ENCODE peak calls at places on chromosomes 7 and 10, in five cellular contexts. W is left lung, O is cardiac muscle cell, L is spleen, H is neural progenitor cell. M is an unnamed sample.

GRCh38 chr10:111648046-111648445 is 535.5 kb downstream of the GPAM start:
- DNase-seq in L (no peak), H (no peak), O (no peak), W (no peak), M (no peak)

GRCh38 chr7:49776994-49777393 is 3.6 kb downstream of the VWC2 start:
- DNase-seq in L (no peak), W (no peak), H (peak), O (no peak), M (no peak)

GRCh38 chr10:14476641-14477407 is 146.1 kb upstream of the FRMD4A start:
- DNase-seq in W (no peak), O (peak), L (no peak), H (no peak), M (no peak)

GRCh38 chr7:28705350-28705749 is 252.8 kb downstream of the TRIL start:
- DNase-seq in H (no peak), W (no peak), L (no peak), O (no peak), M (no peak)

GRCh38 chr10:18523025-18523424 is 128.4 kb downstream of the NSUN6 start:
- DNase-seq in W (no peak), H (no peak), O (peak), L (no peak), M (no peak)

GRCh38 chr10:83678850-83679249 is 460.5 kb upstream of the GHITM start:
- DNase-seq in W (no peak), H (no peak), O (no peak), L (no peak), M (no peak)

GRCh38 chr10:29807407-29807806 is 172.6 kb upstream of the SVIL start:
- DNase-seq in W (no peak), L (no peak), H (no peak), O (peak), M (no peak)

GRCh38 chr10:8278099-8278498 is 223.6 kb downstream of the GATA3 start:
- DNase-seq in L (no peak), H (no peak), O (no peak), W (no peak), M (no peak)

DNA sequence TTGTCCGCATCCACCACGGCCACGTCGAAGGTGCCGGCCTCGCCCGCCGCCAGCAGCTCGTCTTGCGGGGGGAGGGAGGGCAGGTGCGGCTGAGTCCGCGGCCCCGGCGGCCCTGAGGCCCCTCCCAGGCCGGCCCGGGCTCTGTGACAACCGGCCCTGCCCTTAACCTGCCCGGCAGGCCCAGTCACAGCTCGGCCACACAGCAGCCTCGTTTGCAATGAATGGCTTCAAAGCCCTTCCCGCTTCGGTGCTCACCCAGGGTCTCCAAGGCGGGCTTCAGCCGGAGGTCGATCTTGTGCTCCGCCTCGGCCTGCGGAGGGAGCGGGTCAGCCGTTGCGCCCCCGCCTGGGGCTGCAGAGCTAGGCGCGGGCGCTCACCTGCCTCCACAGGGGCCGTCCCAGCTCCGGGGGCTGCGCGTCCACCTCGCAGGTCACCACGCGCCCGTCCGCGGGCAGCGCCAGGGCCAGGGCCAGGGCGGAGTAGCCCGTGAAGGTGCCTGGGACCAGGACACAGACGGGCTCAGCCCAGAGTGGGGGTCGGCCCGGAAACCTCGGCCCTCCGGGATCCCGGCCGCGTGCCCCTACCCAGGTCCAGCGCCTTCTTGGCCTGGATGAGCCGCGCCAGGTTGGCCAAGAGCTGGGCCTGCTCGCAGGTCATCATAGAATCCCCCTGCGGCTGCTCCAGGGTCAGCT is 928 bp downstream of the COMTD1 start:
- DNase-seq in O (no peak), L (peak), W (peak), H (peak), M (no peak)
- TF ChIP-seq CTCF in O (no peak), L (no peak), W (no peak), H (peak), M (peak)

GRCh38 chr10:79075418-79075817 is 6.7 kb downstream of the ZMIZ1 start:
- DNase-seq in W (peak), O (no peak), H (no peak), L (no peak), M (no peak)
- H3K27ac ChIP-seq in W (no peak), O (peak), H (no peak), L (no peak), M (peak)

GRCh38 chr7:141390339-141390738 is 160.9 kb upstream of the AGK start:
- DNase-seq in W (no peak), O (no peak), L (no peak), H (no peak), M (no peak)
- H3K4me3 ChIP-seq in W (no peak), O (no peak), L (no peak), H (no peak), M (no peak)

GRCh38 chr7:101743995-101744360 is 73.4 kb upstream of the CUX1 start:
- DNase-seq in W (no peak), L (no peak), H (peak), O (no peak), M (no peak)
- TF ChIP-seq CTCF in W (no peak), L (no peak), H (no peak), O (no peak), M (no peak)

DNA sequence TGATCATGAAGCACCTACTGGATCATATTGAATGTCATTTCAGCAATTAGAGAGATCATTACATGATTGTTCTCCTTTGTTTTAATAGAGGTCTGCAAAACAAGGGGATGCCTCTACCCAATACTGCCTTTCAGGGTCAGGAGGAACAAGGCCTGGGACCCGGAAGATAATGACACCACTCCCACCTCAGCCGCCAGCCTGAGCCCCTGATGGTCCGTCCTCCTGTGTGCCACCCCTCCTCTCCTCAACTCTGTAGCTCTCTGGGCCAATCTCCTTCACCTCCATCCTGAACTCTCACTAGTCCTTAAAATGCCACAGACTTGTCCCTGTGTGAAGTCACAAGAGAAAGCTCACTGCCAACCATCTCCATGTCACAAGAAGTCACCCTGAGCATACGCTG is 38.0 kb downstream of the KCNMA1 start:
- DNase-seq in H (no peak), L (peak), O (no peak), W (no peak), M (no peak)
- H3K27ac ChIP-seq in H (no peak), L (no peak), O (no peak), W (no peak), M (no peak)

DNA sequence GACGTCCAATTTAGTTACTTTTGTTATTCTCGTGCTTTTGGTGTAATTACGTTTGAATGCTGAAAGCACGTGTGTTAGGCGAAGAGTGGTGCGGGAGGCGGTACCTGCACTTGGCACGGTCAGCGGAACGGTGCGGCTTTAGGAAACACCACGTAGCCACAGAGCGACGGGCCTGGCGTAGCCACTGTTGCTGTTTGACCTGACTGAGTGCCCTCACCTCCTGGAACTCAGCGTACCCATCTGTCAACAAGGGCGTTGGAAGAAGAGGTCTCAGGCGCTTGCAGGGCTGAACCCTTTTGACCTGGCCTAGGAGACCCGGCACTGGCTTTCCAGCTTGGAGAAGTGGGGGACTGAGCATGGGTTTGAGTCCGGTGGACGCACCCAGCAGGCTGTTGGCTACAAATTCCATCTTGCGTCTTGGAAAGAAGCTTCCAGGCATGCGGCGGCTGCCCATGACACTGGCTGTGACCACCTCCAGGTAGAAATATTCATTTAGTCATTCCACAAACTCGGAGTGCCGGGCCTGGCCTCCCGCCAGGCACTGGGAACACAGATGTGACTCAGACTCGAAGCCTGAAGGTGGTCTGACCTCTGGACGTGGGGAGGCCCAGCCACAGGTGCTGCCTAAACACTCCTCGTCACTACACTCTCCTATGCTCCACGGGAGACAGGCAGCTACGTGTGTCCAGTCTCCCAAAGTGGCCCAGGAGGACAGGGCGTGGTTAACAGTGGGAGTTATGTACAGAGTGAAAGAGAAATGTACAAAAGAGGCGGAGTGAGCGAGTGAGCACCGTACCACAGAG is 22.2 kb downstream of the FAM20C start:
- DNase-seq in L (no peak), W (no peak), H (no peak), O (no peak), M (no peak)
- H3K4me3 ChIP-seq in L (no peak), W (no peak), H (no peak), O (no peak), M (no peak)

GRCh38 chr7:121279060-121279620 is 49.7 kb upstream of the WNT16 start:
- DNase-seq in H (no peak), W (no peak), O (no peak), L (no peak), M (no peak)
- TF ChIP-seq CTCF in H (no peak), W (no peak), O (no peak), L (no peak), M (no peak)

GRCh38 chr7:157754416-157754790 is 417.6 kb downstream of the DNAJB6 start:
- DNase-seq in L (no peak), W (peak), H (no peak), O (no peak), M (no peak)
- H3K27ac ChIP-seq in L (no peak), W (no peak), H (no peak), O (no peak), M (no peak)

GRCh38 chr10:130013938-130014733 is 50.1 kb upstream of the EBF3 start:
- DNase-seq in L (no peak), W (no peak), H (no peak), O (no peak), M (peak)

GRCh38 chr10:130014734-130015695 is 50.9 kb upstream of the EBF3 start:
- DNase-seq in O (no peak), W (peak), H (no peak), L (no peak), M (peak)

GRCh38 chr10:130010653-130011052 is 46.6 kb upstream of the EBF3 start:
- DNase-seq in O (no peak), W (no peak), H (no peak), L (no peak), M (peak)

GRCh38 chr10:130013263-130013937 is 49.3 kb upstream of the EBF3 start:
- DNase-seq in O (no peak), H (no peak), W (no peak), L (no peak), M (peak)

DNA sequence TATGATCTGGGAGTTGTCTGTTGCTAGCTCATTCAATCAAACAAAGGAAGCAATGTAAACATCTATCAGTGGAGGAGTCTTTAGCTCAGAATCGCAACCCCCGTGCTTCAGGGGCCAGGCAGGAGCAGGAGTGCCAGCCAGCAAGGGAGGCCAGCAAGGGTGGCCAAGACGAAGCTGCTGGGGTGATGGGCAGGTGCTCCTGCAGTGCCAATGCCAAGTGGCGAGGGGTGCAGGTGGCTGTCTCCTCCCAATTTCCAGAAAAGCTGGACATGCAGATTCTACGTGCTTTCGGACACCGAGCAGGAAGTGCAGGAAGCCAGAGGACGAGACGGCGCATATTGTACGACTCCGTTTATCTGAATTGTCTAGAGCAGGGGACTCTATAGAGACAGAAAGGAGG is 48.1 kb upstream of the EBF3 start:
- DNase-seq in W (no peak), H (no peak), L (no peak), O (no peak), M (no peak)
- H3K4me3 ChIP-seq in W (no peak), H (no peak), L (no peak), O (no peak), M (no peak)

DNA sequence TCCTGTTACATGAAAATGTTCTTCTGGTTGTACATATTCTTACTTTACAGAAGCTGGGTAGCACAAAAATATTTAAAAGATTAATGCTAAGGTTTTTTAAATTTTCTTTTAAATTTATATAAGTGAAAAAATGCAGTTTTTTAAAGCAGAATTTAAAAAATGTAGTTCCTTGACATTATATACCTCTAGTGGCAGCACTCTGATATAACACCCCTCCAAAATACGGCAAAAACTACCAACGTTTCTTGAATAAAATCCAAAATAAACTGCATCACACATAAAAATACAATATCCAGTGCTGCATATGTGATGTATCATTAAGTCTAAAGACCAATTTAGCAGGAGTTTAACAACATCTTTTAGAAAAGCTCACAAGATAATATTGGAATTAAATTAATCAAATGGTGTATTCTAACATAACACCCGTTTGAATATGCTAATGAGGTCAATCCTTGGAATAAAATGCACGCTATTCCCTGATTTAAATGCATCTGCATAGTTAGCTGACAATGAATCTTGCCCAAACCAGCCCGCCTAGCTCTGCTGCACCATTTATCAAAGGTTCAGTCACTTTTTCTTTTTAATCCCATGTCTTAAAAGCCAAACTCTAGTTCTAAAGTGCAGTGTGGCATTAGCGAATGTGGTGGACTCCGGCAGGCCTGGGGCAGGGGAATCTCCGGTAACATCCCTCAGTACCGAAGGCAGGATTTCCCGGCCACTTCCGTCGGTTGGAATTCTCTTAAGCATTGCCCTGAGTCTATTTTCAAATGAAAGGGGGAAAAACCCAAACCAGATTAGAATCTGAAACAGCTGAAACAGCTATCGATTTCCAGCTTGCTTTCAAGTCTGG is 1.2 kb downstream of the TCERG1L start:
- DNase-seq in W (no peak), L (no peak), H (no peak), O (peak), M (no peak)
- TF ChIP-seq CTCF in W (peak), L (no peak), H (peak), O (peak), M (peak)